ENCODE peak calls at places on chromosomes 1 and 21, in five cellular contexts. R is NCI-H748 treated with DMSO at 0.1 percent for 48 hours, C is WTC11, V is type B pancreatic cell, K is transverse colon. T is an unnamed sample.

GRCh38 chr1:25952851-25953401 is 44.9 kb downstream of the PAFAH2 start:
- DNase-seq in R (no peak), C (no peak), V (no peak), K (no peak), T (no peak)

GRCh38 chr1:172991674-172992400 is 58.9 kb downstream of the TNFSF18 start:
- DNase-seq in R (no peak), C (no peak), V (no peak), K (no peak), T (no peak)

GRCh38 chr1:154936416-154937050 is at the start of gene PMVK:
- DNase-seq in R (peak), C (peak), V (peak), K (peak), T (peak)

GRCh38 chr1:14778882-14779594 is 180.6 kb downstream of the KAZN start:
- DNase-seq in R (no peak), C (peak), V (no peak), K (peak), T (no peak)

GRCh38 chr1:203296456-203297073 is 8.8 kb upstream of the BTG2 start:
- DNase-seq in R (no peak), C (no peak), V (no peak), K (no peak), T (no peak)

GRCh38 chr1:58249371-58249728 is 297.2 kb downstream of the OMA1 start:
- DNase-seq in R (no peak), C (no peak), V (no peak), K (no peak), T (no peak)

GRCh38 chr1:184743062-184743756 is 11.4 kb downstream of the EDEM3 start:
- DNase-seq in R (no peak), C (no peak), V (no peak), K (no peak), T (no peak)

GRCh38 chr1:247535402-247535801 is 838 bp downstream of the OR2C3 start:
- DNase-seq in R (no peak), C (no peak), V (no peak), K (no peak), T (no peak)

GRCh38 chr1:246291141-246291540 is 215.9 kb downstream of the SMYD3 start:
- DNase-seq in R (peak), C (no peak), V (no peak), K (no peak), T (no peak)

GRCh38 chr1:222288056-222288455 is 259.8 kb downstream of the HHIPL2 start:
- DNase-seq in R (no peak), C (no peak), V (no peak), K (no peak), T (no peak)

GRCh38 chr1:218971166-218971565 is 202.5 kb upstream of the LYPLAL1 start:
- DNase-seq in R (no peak), C (no peak), V (no peak), K (no peak), T (no peak)

GRCh38 chr1:228830954-228831481 is 95.7 kb downstream of the RHOU start:
- DNase-seq in R (no peak), C (no peak), V (no peak), K (no peak), T (no peak)

GRCh38 chr1:16167331-16168143 is 11.7 kb upstream of the EPHA2 start:
- DNase-seq in R (no peak), C (peak), V (peak), K (peak), T (no peak)

GRCh38 chr1:119918301-119918700 is 22.0 kb upstream of the ADAM30 start:
- DNase-seq in R (no peak), C (no peak), V (no peak), K (no peak), T (no peak)

GRCh38 chr21:41168391-41169257 is 664 bp downstream of the BACE2 start:
- DNase-seq in R (peak), C (peak), V (no peak), K (peak), T (peak)

GRCh38 chr1:234866007-234866866 is 256.3 kb upstream of the IRF2BP2 start:
- DNase-seq in R (no peak), C (no peak), V (no peak), K (peak), T (peak)

GRCh38 chr1:150537732-150538684 is 11.2 kb upstream of the ADAMTSL4 start:
- DNase-seq in R (no peak), C (peak), V (no peak), K (no peak), T (no peak)

GRCh38 chr1:5596651-5597050 is 395.6 kb downstream of the NPHP4 start:
- DNase-seq in R (no peak), C (no peak), V (peak), K (no peak), T (peak)

GRCh38 chr1:202268817-202269216 is 72.9 kb downstream of the UBE2T start:
- DNase-seq in R (no peak), C (no peak), V (peak), K (no peak), T (no peak)

GRCh38 chr1:236287757-236288619 is 6.2 kb upstream of the ERO1B start:
- DNase-seq in R (peak), C (peak), V (no peak), K (peak), T (no peak)

GRCh38 chr1:184716158-184716557 is 38.5 kb downstream of the EDEM3 start:
- DNase-seq in R (no peak), C (no peak), V (no peak), K (no peak), T (no peak)

GRCh38 chr21:31752967-31753366 is 21.0 kb upstream of the SCAF4 start:
- DNase-seq in R (no peak), C (no peak), V (no peak), K (no peak), T (no peak)

GRCh38 chr1:178962853-178963810 is 62.6 kb upstream of the FAM20B start:
- DNase-seq in R (no peak), C (no peak), V (peak), K (no peak), T (no peak)

GRCh38 chr1:168057921-168058320 is 78.8 kb downstream of the GPR161 start:
- DNase-seq in R (no peak), C (no peak), V (no peak), K (no peak), T (no peak)

GRCh38 chr1:40806724-40807675 is 23.4 kb downstream of the KCNQ4 start:
- DNase-seq in R (no peak), C (peak), V (no peak), K (no peak), T (no peak)

GRCh38 chr1:61743432-61743705 is 1.1 kb downstream of the PATJ start:
- DNase-seq in R (no peak), C (no peak), V (no peak), K (no peak), T (no peak)

GRCh38 chr1:37574834-37575479 is 18.2 kb downstream of the DNALI1 start:
- DNase-seq in R (no peak), C (no peak), V (no peak), K (no peak), T (no peak)

GRCh38 chr21:21165063-21165645 is 166.9 kb downstream of the NCAM2 start:
- DNase-seq in R (no peak), C (no peak), V (no peak), K (no peak), T (no peak)

GRCh38 chr1:118257946-118258345 is 72.9 kb upstream of the SPAG17 start:
- DNase-seq in R (no peak), C (no peak), V (no peak), K (no peak), T (no peak)

GRCh38 chr1:32763221-32763620 is 53.9 kb downstream of the YARS1 start:
- DNase-seq in R (no peak), C (no peak), V (no peak), K (no peak), T (no peak)

GRCh38 chr21:15063821-15064575 is 802 bp downstream of the NRIP1 start:
- DNase-seq in R (no peak), C (peak), V (peak), K (peak), T (no peak)

GRCh38 chr1:247088967-247089366 is 10.4 kb upstream of the ZNF670 start:
- DNase-seq in R (no peak), C (no peak), V (peak), K (no peak), T (no peak)